ENCODE peak calls at places on chromosome 13, in four cellular contexts. N, B, J and C are unnamed samples.

GRCh38 chr13:36549771-36550170 is 117.5 kb downstream of the CCNA1 start:
- DNase-seq in B (no peak), J (peak; percentile 6), N (peak; percentile 2), C (no peak)

GRCh38 chr13:26949701-26950345 is 189.2 kb upstream of the GPR12 start:
- DNase-seq in N (no peak), B (no peak), J (no peak), C (no peak)

GRCh38 chr13:77810430-77810829 is 108.2 kb downstream of the EDNRB start:
- DNase-seq in N (peak; percentile 65), B (peak; percentile 55), J (peak; percentile 62), C (peak; percentile 10)

GRCh38 chr13:36753176-36753575 is 65.8 kb upstream of the RFXAP start:
- DNase-seq in N (no peak), B (no peak), J (no peak), C (no peak)

GRCh38 chr13:95180513-95181245 is 120.6 kb downstream of the ABCC4 start:
- DNase-seq in B (no peak), N (peak; percentile 10), J (no peak), C (peak; percentile 19)

GRCh38 chr13:21071015-21071414 is 9.6 kb upstream of the LATS2 start:
- DNase-seq in J (no peak), N (peak; percentile 53), B (no peak), C (no peak)

GRCh38 chr13:38979891-38980627 is 10.6 kb downstream of the STOML3 start:
- DNase-seq in J (peak; percentile 23), N (peak; percentile 6), B (no peak), C (no peak)

GRCh38 chr13:68232351-68233130 is 1002.4 kb upstream of the PCDH9 start:
- DNase-seq in B (no peak), J (no peak), N (no peak), C (peak; percentile 9)

GRCh38 chr13:51637852-51638496 is 53.7 kb downstream of the WDFY2 start:
- DNase-seq in B (no peak), J (no peak), N (no peak), C (no peak)

GRCh38 chr13:112735791-112736190 is 46.0 kb downstream of the ATP11A start:
- DNase-seq in N (no peak), J (no peak), B (no peak), C (no peak)

GRCh38 chr13:98173431-98173921 is 3.6 kb downstream of the RNF113B start:
- DNase-seq in N (peak; percentile 90), B (no peak), J (peak; percentile 98), C (peak; percentile 52)

GRCh38 chr13:22800726-22801401 is 379.9 kb upstream of the SGCG start:
- DNase-seq in N (peak; percentile 4), B (peak; percentile 10), J (peak; percentile 29), C (peak; percentile 7)

GRCh38 chr13:102599451-102600012 is 2.7 kb downstream of the TPP2 start:
- DNase-seq in B (no peak), N (no peak), J (no peak), C (no peak)
- H3K4me3 ChIP-seq in B (peak overlapping the region; percentile 94), N (no peak overlapping the region), J (no peak overlapping the region), C (no peak overlapping the region)

GRCh38 chr13:93927431-93927830 is 552.1 kb downstream of the DCT start:
- DNase-seq in J (no peak), N (peak; percentile 25), B (no peak), C (no peak)

GRCh38 chr13:93925976-93926375 is 553.5 kb downstream of the DCT start:
- DNase-seq in B (no peak), J (no peak), N (no peak), C (no peak)

DNA sequence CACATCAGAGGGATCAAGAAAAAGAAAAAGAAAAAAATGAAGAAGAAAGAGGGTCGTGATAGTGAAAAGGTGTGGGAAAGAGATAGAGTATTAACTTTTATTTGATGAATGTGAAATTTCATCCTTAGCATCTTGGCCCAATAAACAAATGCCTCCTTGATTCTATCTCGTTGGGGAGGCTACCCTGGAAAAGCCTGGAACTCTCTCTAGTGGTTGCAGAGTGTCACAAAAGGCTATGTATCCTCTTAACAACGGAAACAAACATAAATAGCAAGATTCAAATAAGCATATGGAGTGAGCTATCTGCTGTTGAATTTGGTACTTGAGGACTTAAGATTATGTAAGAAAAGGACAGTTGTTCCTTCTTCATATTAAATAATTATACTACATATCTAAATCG is 557.4 kb downstream of the DCT start:
- DNase-seq in J (no peak), N (no peak), B (no peak), C (no peak)
- TF ChIP-seq CTCF in J (no peak), N (no peak), B (no peak), C (peak; percentile 5)

GRCh38 chr13:110965038-110965754 is 50.3 kb upstream of the ANKRD10 start:
- DNase-seq in B (peak; percentile 84), J (peak; percentile 94), N (peak; percentile 76), C (peak; percentile 92)
- H3K4me3 ChIP-seq in B (no peak overlapping the region), J (no peak overlapping the region), N (no peak overlapping the region), C (no peak overlapping the region)

GRCh38 chr13:66716502-66716901 is 513.6 kb downstream of the PCDH9 start:
- DNase-seq in J (no peak), B (no peak), N (no peak), C (no peak)

DNA sequence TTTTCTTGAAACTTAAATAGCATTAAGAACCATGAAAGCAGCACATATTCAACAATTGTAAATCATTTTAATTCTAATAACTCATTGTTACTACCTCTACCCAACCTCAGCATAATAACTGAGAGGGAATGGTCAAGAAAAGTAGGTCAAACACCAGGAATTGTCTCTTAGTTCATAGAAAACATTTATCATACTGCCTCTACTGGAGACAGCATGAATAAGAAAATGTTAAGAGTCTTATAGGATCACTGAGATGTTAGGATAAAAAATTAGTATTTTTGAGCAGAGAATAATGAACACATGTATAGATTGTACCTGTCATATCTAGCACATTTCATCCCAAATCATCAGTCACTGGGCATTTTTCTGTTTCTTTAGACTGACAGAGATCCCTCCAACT is 515.3 kb downstream of the PCDH9 start:
- DNase-seq in J (no peak), N (peak; percentile 4), B (no peak), C (peak; percentile 2)
- TF ChIP-seq CTCF in J (peak; percentile 22), N (peak; percentile 19), B (no peak), C (peak; percentile 16)

DNA sequence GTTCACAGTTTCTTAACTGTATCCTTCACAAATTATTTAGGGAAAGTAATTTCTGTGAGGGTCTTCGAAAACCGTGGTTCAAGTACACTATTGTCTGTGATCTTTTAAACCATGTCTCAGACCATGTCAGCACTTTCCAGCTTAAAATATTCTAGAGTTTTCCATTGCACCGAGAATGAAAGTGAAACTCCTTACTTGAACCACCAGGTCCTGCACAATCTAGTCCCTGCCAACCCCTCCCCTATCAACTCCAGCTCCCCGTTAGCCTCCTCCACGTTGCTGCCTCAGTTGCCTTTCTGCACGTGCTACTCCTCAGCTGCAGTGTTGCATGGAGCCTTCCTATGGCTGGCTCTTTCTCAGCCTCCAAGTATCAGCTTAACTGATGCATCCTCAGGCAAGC is 7.2 kb upstream of the STARD13 start:
- DNase-seq in B (no peak), N (no peak), J (no peak), C (no peak)
- H3K4me3 ChIP-seq in B (no peak overlapping the region), N (peak overlapping the region; percentile 27), J (no peak overlapping the region), C (no peak overlapping the region)

GRCh38 chr13:75870397-75870801 is 234.3 kb downstream of the LMO7 start:
- DNase-seq in J (peak; percentile 30), B (peak; percentile 7), N (peak; percentile 59), C (peak; percentile 26)
- TF ChIP-seq CTCF in J (peak; percentile 76), B (peak; percentile 57), N (peak; percentile 76), C (peak; percentile 69)

GRCh38 chr13:108215428-108215827 is at the start of gene LIG4:
- DNase-seq in B (peak; percentile 97), J (peak; percentile 87), N (peak; percentile 90), C (peak; percentile 92)
- H3K4me3 ChIP-seq in B (peak within 1 kb of the TSS; percentile 73), J (peak within 1 kb of the TSS; percentile 58), N (peak within 1 kb of the TSS; percentile 76), C (peak within 1 kb of the TSS; percentile 54)